ENCODE peak calls at places on chromosomes 12 and 14, in four cellular contexts. H is posterior cingulate gyrus, Z is ovary, X is SK-N-SH. E is an unnamed sample.

GRCh38 chr12:6095269-6095668 is 29.2 kb downstream of the VWF start:
- DNase-seq in H (no peak), Z (no peak), X (no peak), E (no peak)

GRCh38 chr12:89474615-89475014 is 50.0 kb downstream of the GALNT4 start:
- DNase-seq in H (no peak), Z (no peak), X (no peak), E (no peak)

GRCh38 chr12:49875115-49875720 is 28.5 kb downstream of the FAIM2 start:
- DNase-seq in H (peak; percentile 61), Z (no peak), X (no peak), E (no peak)

GRCh38 chr12:74293689-74294131 is 243.9 kb upstream of the ATXN7L3B start:
- DNase-seq in H (no peak), Z (no peak), X (no peak), E (no peak)

GRCh38 chr12:6688543-6688999 is 604 bp downstream of the ZNF384 start:
- DNase-seq in H (peak; percentile 96), Z (peak; percentile 54), X (peak; percentile 90), E (no peak)

GRCh38 chr12:132560831-132561783 is 49.3 kb downstream of the LRCOL1 start:
- DNase-seq in H (no peak), Z (no peak), X (peak; percentile 96), E (peak; percentile 90)

GRCh38 chr14:101194356-101195308 is 291.1 kb upstream of the RTL1 start:
- DNase-seq in H (no peak), Z (peak; percentile 6), X (no peak), E (peak; percentile 21)

GRCh38 chr12:75964150-75964549 is 67.4 kb downstream of the PHLDA1 start:
- DNase-seq in H (no peak), Z (no peak), X (no peak), E (no peak)

GRCh38 chr12:107145397-107145796 is 52.0 kb upstream of the CRY1 start:
- DNase-seq in H (no peak), Z (no peak), X (no peak), E (no peak)

GRCh38 chr12:105470102-105470501 is 139.6 kb downstream of the C12orf75 start:
- DNase-seq in H (no peak), Z (no peak), X (no peak), E (no peak)

GRCh38 chr12:89709994-89710872 is 1.6 kb upstream of the ATP2B1 start:
- DNase-seq in H (peak; percentile 90), Z (peak; percentile 60), X (no peak), E (no peak)

GRCh38 chr12:122022393-122023338 is 982 bp downstream of the BCL7A start:
- DNase-seq in H (peak; percentile 80), Z (peak; percentile 25), X (peak; percentile 82), E (peak; percentile 85)

GRCh38 chr14:93708311-93708734 is 80.0 kb downstream of the PRIMA1 start:
- DNase-seq in H (no peak), Z (no peak), X (no peak), E (no peak)

GRCh38 chr12:22082190-22082701 is 36.2 kb downstream of the CMAS start:
- DNase-seq in H (no peak), Z (no peak), X (no peak), E (no peak)

GRCh38 chr14:48805315-48805714 is 780.9 kb downstream of the RPS29 start:
- DNase-seq in H (no peak), Z (no peak), X (no peak), E (no peak)

GRCh38 chr14:57060276-57060956 is 208.3 kb downstream of the EXOC5 start:
- DNase-seq in H (no peak), Z (no peak), X (no peak), E (no peak)

GRCh38 chr12:11650697-11651281 is 1.3 kb downstream of the ETV6 start:
- DNase-seq in H (no peak), Z (no peak), X (peak; percentile 37), E (no peak)

GRCh38 chr14:95222151-95222631 is 64.9 kb upstream of the DICER1 start:
- DNase-seq in H (no peak), Z (no peak), X (no peak), E (no peak)

GRCh38 chr14:104721704-104722431 is 2.2 kb upstream of the ADSS1 start:
- DNase-seq in H (no peak), Z (no peak), X (no peak), E (no peak)

GRCh38 chr12:22684124-22684523 is 59.2 kb downstream of the ETNK1 start:
- DNase-seq in H (no peak), Z (no peak), X (no peak), E (peak; percentile 37)

GRCh38 chr14:22047105-22047504 is 373.5 kb upstream of the OR4E1 start:
- DNase-seq in H (no peak), Z (no peak), X (no peak), E (no peak)

GRCh38 chr14:105450864-105451720 is 23.5 kb upstream of the CRIP2 start:
- DNase-seq in H (no peak), Z (no peak), X (no peak), E (no peak)

GRCh38 chr12:24359418-24359817 is 409.9 kb upstream of the SOX5 start:
- DNase-seq in H (no peak), Z (no peak), X (no peak), E (no peak)

GRCh38 chr12:22459872-22460490 is 84.4 kb downstream of the C2CD5 start:
- DNase-seq in H (no peak), Z (no peak), X (peak; percentile 14), E (peak; percentile 53)

GRCh38 chr12:4274396-4274959 is 916 bp downstream of the CCND2 start:
- DNase-seq in H (peak; percentile 83), Z (no peak), X (no peak), E (no peak)

GRCh38 chr14:32820686-32821085 is 118.0 kb upstream of the NPAS3 start:
- DNase-seq in H (no peak), Z (no peak), X (no peak), E (no peak)

GRCh38 chr14:67562025-67562775 is 29.1 kb downstream of the PLEKHH1 start:
- DNase-seq in H (no peak), Z (no peak), X (no peak), E (no peak)

GRCh38 chr12:25025260-25025659 is 76.4 kb upstream of the BCAT1 start:
- DNase-seq in H (no peak), Z (no peak), X (no peak), E (no peak)

GRCh38 chr12:51862947-51863346 is 14.4 kb upstream of the FIGNL2 start:
- DNase-seq in H (no peak), Z (no peak), X (no peak), E (no peak)

GRCh38 chr14:82886670-82887069 is 1353.0 kb upstream of the SEL1L start:
- DNase-seq in H (no peak), Z (no peak), X (no peak), E (no peak)

GRCh38 chr14:80930836-80931389 is 10.6 kb downstream of the CEP128 start:
- DNase-seq in H (no peak), Z (no peak), X (no peak), E (no peak)

GRCh38 chr12:68286396-68286795 is 33.0 kb upstream of the IL22 start:
- DNase-seq in H (no peak), Z (no peak), X (no peak), E (no peak)

GRCh38 chr14:103657466-103657865 is 28.5 kb downstream of the KLC1 start:
- DNase-seq in H (peak; percentile 80), Z (no peak), X (no peak), E (no peak)